ENCODE peak calls at places on chromosomes 16 and 17, in seven cellular contexts. D, S, P, R, X, T and N are unnamed samples.
A peak's percentile ranks its signal among the peaks of the same experiment; 100 is the strongest.

GRCh38 chr17:35548978-35549377 is 11.5 kb upstream of the SLFN12L start:
- DNase-seq in D (no peak), S (no peak), P (no peak), R (no peak), X (no peak), T (no peak), N (no peak)

GRCh38 chr17:19747829-19748806 is at the start of gene ALDH3A1:
- DNase-seq in D (no peak), S (no peak), P (no peak), R (no peak), X (peak; percentile 51), T (no peak), N (no peak)

GRCh38 chr16:80804451-80805383 is at the start of gene CDYL2:
- DNase-seq in D (peak; percentile 44), S (no peak), P (peak; percentile 27), R (peak; percentile 48), X (peak; percentile 20), T (peak; percentile 53), N (peak; percentile 76)

GRCh38 chr17:19387921-19388521 is 1.0 kb upstream of the MFAP4 start:
- DNase-seq in D (no peak), S (no peak), P (peak; percentile 65), R (no peak), X (no peak), T (no peak), N (no peak)

GRCh38 chr17:67221062-67221998 is 23.7 kb downstream of the HELZ start:
- DNase-seq in D (no peak), S (no peak), P (no peak), R (no peak), X (peak; percentile 41), T (peak; percentile 67), N (no peak)

GRCh38 chr17:55965051-55965450 is 188.2 kb upstream of the ANKFN1 start:
- DNase-seq in D (no peak), S (no peak), P (no peak), R (no peak), X (no peak), T (no peak), N (no peak)

GRCh38 chr17:77363821-77364361 is 223.1 kb downstream of the SEC14L1 start:
- DNase-seq in D (peak; percentile 44), S (no peak), P (peak; percentile 68), R (peak; percentile 67), X (no peak), T (peak; percentile 59), N (peak; percentile 66)

GRCh38 chr17:74749262-74750038 is 1.0 kb downstream of the NHERF1 start:
- DNase-seq in D (peak; percentile 46), S (no peak), P (peak; percentile 59), R (no peak), X (no peak), T (no peak), N (no peak)

GRCh38 chr17:18257747-18258355 is 687 bp downstream of the FLII start:
- DNase-seq in D (peak; percentile 26), S (no peak), P (peak; percentile 90), R (peak; percentile 81), X (peak; percentile 77), T (peak; percentile 56), N (peak; percentile 85)

GRCh38 chr16:86886651-86887050 is 308.3 kb downstream of the FOXL1 start:
- DNase-seq in D (no peak), S (no peak), P (no peak), R (no peak), X (no peak), T (no peak), N (no peak)

GRCh38 chr17:49910094-49910857 is 58.7 kb upstream of the DLX4 start:
- DNase-seq in D (peak; percentile 2), S (no peak), P (no peak), R (no peak), X (no peak), T (no peak), N (no peak)

GRCh38 chr16:73710526-73710925 is 586.1 kb upstream of the PSMD7 start:
- DNase-seq in D (no peak), S (no peak), P (no peak), R (no peak), X (no peak), T (no peak), N (peak; percentile 28)

GRCh38 chr16:86664518-86665318 is 86.4 kb downstream of the FOXL1 start:
- DNase-seq in D (no peak), S (no peak), P (no peak), R (no peak), X (peak; percentile 86), T (peak; percentile 85), N (no peak)

GRCh38 chr17:39618252-39618913 is 8.4 kb upstream of the PPP1R1B start:
- DNase-seq in D (no peak), S (no peak), P (no peak), R (no peak), X (peak; percentile 59), T (peak; percentile 21), N (peak; percentile 67)

GRCh38 chr17:66365903-66366302 is 63.5 kb downstream of the PRKCA start:
- DNase-seq in D (no peak), S (no peak), P (no peak), R (no peak), X (no peak), T (no peak), N (no peak)

GRCh38 chr17:74892974-74893911 is at the start of gene FADS6:
- DNase-seq in D (no peak), S (no peak), P (no peak), R (no peak), X (no peak), T (no peak), N (no peak)

GRCh38 chr16:85286970-85287814 is 174.9 kb upstream of the CIBAR2 start:
- DNase-seq in D (no peak), S (no peak), P (peak; percentile 78), R (peak; percentile 52), X (no peak), T (peak; percentile 38), N (peak; percentile 92)

GRCh38 chr16:54422569-54422978 is 136.0 kb upstream of the IRX3 start:
- DNase-seq in D (no peak), S (no peak), P (no peak), R (no peak), X (no peak), T (no peak), N (no peak)
- H3K27ac ChIP-seq in D (no peak overlapping the region), S (no peak overlapping the region), P (no peak overlapping the region), R (peak overlapping the region; percentile 82), X (peak overlapping the region; percentile 62), T (no peak overlapping the region), N (peak overlapping the region; percentile 44)

GRCh38 chr16:69348222-69348621 is 3.4 kb downstream of the TMED6 start:
- DNase-seq in D (no peak), S (no peak), P (no peak), R (no peak), X (no peak), T (no peak), N (no peak)
- H3K27ac ChIP-seq in D (no peak overlapping the region), S (no peak overlapping the region), P (no peak overlapping the region), R (no peak overlapping the region), X (peak overlapping the region; percentile 15), T (no peak overlapping the region), N (no peak overlapping the region)

DNA sequence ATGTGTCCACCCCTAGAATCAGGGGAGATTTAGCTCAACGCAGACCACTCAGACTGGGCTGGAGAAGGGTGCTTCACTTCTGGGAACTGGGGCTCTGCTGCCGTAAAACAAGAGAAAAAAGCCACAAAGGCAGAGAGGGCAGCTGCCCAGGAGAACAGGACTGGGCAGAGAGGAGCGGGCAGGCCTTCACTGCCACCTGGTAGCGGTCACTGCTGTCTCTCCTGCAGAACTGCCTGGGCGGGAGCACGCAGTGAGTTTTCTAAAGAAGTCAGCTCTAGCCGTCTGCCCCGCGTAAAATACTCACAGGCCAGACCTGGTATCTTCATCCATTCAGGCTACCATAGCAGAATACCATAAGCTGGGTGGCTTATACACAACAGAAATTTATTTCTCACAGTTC is 103.8 kb downstream of the AMFR start:
- DNase-seq in D (no peak), S (no peak), P (no peak), R (no peak), X (no peak), T (no peak), N (no peak)
- H3K27ac ChIP-seq in D (no peak overlapping the region), S (no peak overlapping the region), P (no peak overlapping the region), R (no peak overlapping the region), X (no peak overlapping the region), T (no peak overlapping the region), N (no peak overlapping the region)

GRCh38 chr17:42804918-42805367 is 6.3 kb downstream of the CNTD1 start:
- DNase-seq in D (no peak), S (no peak), P (no peak), R (no peak), X (no peak), T (no peak), N (no peak)

GRCh38 chr17:42809250-42809649 is 10.6 kb downstream of the CNTD1 start:
- DNase-seq in D (no peak), S (no peak), P (peak; percentile 68), R (no peak), X (peak; percentile 73), T (peak; percentile 85), N (no peak)

GRCh38 chr17:42803074-42803883 is 4.6 kb downstream of the CNTD1 start:
- DNase-seq in D (no peak), S (no peak), P (no peak), R (no peak), X (no peak), T (peak; percentile 47), N (no peak)

DNA sequence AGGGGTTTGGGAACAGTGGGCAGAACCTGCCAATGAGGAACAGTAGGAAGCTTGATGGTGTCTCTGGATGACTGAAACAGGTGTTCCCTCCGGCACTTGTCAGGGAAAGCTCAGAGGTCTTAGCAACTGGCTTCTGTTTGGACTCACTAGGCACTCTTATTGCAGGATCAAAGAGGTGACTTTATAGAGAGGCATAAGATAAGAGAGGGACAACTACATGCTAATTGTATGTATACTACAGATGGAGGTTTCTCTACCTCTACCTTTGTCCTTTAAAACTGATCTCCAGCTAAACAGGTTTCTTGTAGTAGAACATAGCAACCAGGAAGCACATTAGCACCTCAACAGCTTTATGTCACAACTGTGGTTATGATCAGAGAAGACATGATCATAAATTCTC is 7.6 kb downstream of the CNTD1 start:
- DNase-seq in D (no peak), S (no peak), P (no peak), R (no peak), X (no peak), T (no peak), N (no peak)
- H3K27ac ChIP-seq in D (no peak overlapping the region), S (no peak overlapping the region), P (no peak overlapping the region), R (no peak overlapping the region), X (no peak overlapping the region), T (no peak overlapping the region), N (no peak overlapping the region)

DNA sequence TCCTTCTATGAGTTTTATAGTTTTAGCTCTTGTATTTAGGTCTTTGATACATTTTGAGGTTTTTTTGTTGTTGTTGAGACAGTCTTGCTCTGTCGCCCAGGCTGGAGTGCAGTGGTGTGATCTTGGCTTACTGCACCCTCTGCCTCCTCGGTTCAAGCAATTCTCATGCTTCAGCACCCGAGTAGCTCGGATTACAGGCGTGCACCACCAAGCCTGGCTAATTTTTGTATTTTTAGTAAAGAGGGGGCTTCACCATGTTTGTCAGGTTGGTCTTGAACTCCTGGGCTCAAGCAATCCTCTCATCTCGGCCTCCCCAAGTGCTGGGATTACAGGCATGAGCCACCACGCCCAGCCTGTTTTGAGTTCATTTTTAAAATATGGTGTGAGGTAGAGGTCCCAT is 14.5 kb downstream of the TENT4B start:
- DNase-seq in D (no peak), S (no peak), P (no peak), R (no peak), X (no peak), T (no peak), N (no peak)
- H3K27ac ChIP-seq in D (no peak overlapping the region), S (no peak overlapping the region), P (no peak overlapping the region), R (no peak overlapping the region), X (peak overlapping the region; percentile 44), T (no peak overlapping the region), N (no peak overlapping the region)